ENCODE peak calls at places on chromosome 4, in eight cellular contexts. Q is GM06990, X is fibroblast of the aortic adventitia, Y is NB4, G is AG09319, I is mesothelial cell of epicardium, A is kidney, F is brain microvascular endothelial cell. B is an unnamed sample.

GRCh38 chr4:140094701-140095420 is 59.1 kb downstream of the MAML3 start:
- DNase-seq in Q (no peak), X (no peak), Y (peak), G (no peak), I (no peak), A (peak), F (no peak), B (no peak)

GRCh38 chr4:112766422-112766821 is 129.5 kb downstream of the LARP7 start:
- DNase-seq in Q (no peak), X (peak), Y (peak), G (peak), I (no peak), A (no peak), F (peak), B (peak)

GRCh38 chr4:76199664-76200211 is 13.9 kb downstream of the SCARB2 start:
- DNase-seq in Q (peak), X (no peak), Y (no peak), G (no peak), I (no peak), A (no peak), F (peak), B (peak)

GRCh38 chr4:54228563-54229501 is at the start of gene PDGFRA:
- DNase-seq in Q (no peak), X (peak), Y (no peak), G (peak), I (no peak), A (peak), F (peak), B (no peak)

GRCh38 chr4:41050840-41051775 is 163.2 kb downstream of the APBB2 start:
- DNase-seq in Q (no peak), X (no peak), Y (no peak), G (no peak), I (no peak), A (no peak), F (no peak), B (no peak)

GRCh38 chr4:165874799-165875371 is 1.8 kb downstream of the TLL1 start:
- DNase-seq in Q (peak), X (no peak), Y (no peak), G (no peak), I (no peak), A (peak), F (no peak), B (no peak)

GRCh38 chr4:786861-787300 is 39.0 kb downstream of the CPLX1 start:
- DNase-seq in Q (no peak), X (no peak), Y (no peak), G (no peak), I (no peak), A (peak), F (no peak), B (no peak)

GRCh38 chr4:153788419-153789276 is at the start of gene SFRP2:
- DNase-seq in Q (no peak), X (no peak), Y (no peak), G (no peak), I (no peak), A (peak), F (no peak), B (no peak)

GRCh38 chr4:158667651-158668198 is 4.0 kb downstream of the C4orf46 start:
- DNase-seq in Q (no peak), X (peak), Y (peak), G (no peak), I (no peak), A (no peak), F (peak), B (peak)

GRCh38 chr4:7526491-7526890 is 91.8 kb upstream of the PSAPL1 start:
- DNase-seq in Q (no peak), X (no peak), Y (no peak), G (no peak), I (no peak), A (no peak), F (no peak), B (no peak)
- TF ChIP-seq CTCF in Q (no peak), X (no peak), Y (peak), G (no peak), I (no peak), A (no peak), F (no peak), B (no peak)

GRCh38 chr4:107046261-107046660 is 10.1 kb upstream of the DKK2 start:
- DNase-seq in Q (no peak), X (no peak), Y (no peak), G (no peak), I (no peak), A (no peak), F (no peak), B (no peak)

GRCh38 chr4:107044170-107044569 is 8.1 kb upstream of the DKK2 start:
- DNase-seq in Q (no peak), X (peak), Y (peak), G (no peak), I (no peak), A (no peak), F (peak), B (no peak)
- TF ChIP-seq CTCF in Q (peak), X (no peak), Y (no peak), G (peak), I (no peak), A (no peak), F (peak), B (no peak)

GRCh38 chr4:48985976-48986653 is at the start of gene CWH43:
- DNase-seq in Q (no peak), X (no peak), Y (no peak), G (no peak), I (no peak), A (peak), F (no peak), B (no peak)
- TF ChIP-seq CTCF in Q (no peak), X (no peak), Y (no peak), G (no peak), I (no peak), A (no peak), F (no peak), B (no peak)

DNA sequence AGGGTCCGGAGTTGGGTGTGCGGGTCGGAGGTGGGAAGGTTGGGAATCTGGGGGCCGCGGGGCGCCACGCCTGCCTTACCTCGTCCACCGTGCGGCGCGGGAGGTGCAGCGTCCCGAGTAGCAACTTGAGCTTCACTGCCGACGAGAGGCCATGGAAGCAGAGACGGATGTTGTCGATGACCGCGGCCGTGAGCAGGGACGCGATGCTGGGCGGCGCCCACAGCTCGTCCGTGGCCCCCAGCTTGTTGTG is 178 bp downstream of the NELFA start:
- DNase-seq in Q (no peak), X (no peak), Y (no peak), G (no peak), I (no peak), A (no peak), F (no peak), B (no peak)
- TF ChIP-seq CTCF in Q (no peak), X (no peak), Y (no peak), G (no peak), I (no peak), A (no peak), F (peak), B (no peak)

GRCh38 chr4:48069026-48069425 is 52.5 kb downstream of the NIPAL1 start:
- DNase-seq in Q (no peak), X (no peak), Y (no peak), G (no peak), I (no peak), A (no peak), F (no peak), B (no peak)

GRCh38 chr4:48068182-48068581 is 51.6 kb downstream of the NIPAL1 start:
- DNase-seq in Q (no peak), X (no peak), Y (no peak), G (no peak), I (no peak), A (no peak), F (no peak), B (no peak)

GRCh38 chr4:48074657-48075056 is 58.1 kb downstream of the NIPAL1 start:
- DNase-seq in Q (no peak), X (no peak), Y (no peak), G (no peak), I (no peak), A (no peak), F (no peak), B (no peak)

GRCh38 chr4:48073567-48074103 is 57.1 kb downstream of the NIPAL1 start:
- DNase-seq in Q (no peak), X (peak), Y (no peak), G (no peak), I (no peak), A (no peak), F (no peak), B (no peak)

DNA sequence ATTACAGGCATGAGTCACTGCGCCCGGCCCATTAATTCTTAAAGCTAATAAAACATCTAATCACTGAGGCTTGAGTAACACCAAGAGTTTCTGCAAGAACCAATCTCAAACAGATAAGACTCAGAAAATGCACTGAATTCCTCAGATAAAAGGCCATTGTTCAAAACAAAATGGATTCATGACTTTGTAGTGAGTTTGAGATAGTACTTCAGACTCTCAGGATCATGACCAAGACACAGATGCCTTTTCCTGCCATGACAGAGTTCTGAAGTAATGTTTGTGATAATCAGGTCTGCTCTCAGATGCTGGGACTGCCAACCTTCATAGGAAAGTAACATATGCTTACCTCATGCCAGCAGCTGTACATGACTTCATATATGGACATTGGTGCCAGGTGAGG is 54.6 kb downstream of the NIPAL1 start:
- DNase-seq in Q (no peak), X (peak), Y (no peak), G (no peak), I (no peak), A (no peak), F (peak), B (no peak)
- TF ChIP-seq CTCF in Q (no peak), X (no peak), Y (no peak), G (no peak), I (no peak), A (no peak), F (peak), B (no peak)

DNA sequence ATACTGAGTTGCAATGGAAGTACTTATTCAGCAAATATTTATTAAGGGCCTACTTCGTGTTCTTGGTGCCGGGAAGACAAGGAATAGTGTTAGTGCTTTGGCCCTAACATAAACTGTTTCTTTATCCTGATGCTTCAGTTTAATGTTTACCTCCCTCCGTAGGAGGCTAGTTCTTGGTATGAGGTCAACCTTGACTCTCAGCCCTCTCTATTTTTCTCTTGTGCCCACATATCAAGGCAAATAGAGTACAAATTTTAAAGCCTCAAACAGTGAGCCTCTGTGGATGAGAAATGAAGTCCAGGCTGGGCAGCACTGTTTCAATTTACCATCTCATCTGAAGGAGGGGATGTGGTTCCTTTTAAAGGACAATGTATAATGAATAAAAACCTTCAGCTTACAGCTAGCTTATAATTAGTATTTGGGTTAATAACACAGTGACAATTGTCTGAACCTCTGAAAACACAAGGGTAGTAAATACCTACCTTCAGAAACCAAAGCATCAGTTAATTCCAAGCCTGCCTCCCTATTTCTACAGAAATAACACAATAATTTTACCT is 68.5 kb downstream of the SH3RF1 start:
- DNase-seq in Q (no peak), X (peak), Y (no peak), G (no peak), I (no peak), A (no peak), F (no peak), B (no peak)
- TF ChIP-seq CTCF in Q (no peak), X (no peak), Y (no peak), G (no peak), I (no peak), A (no peak), F (no peak), B (no peak)

GRCh38 chr4:134700251-134700650 is 498.7 kb upstream of the PABPC4L start:
- DNase-seq in Q (no peak), X (no peak), Y (no peak), G (no peak), I (no peak), A (no peak), F (no peak), B (no peak)

GRCh38 chr4:134691915-134692314 is 490.3 kb upstream of the PABPC4L start:
- DNase-seq in Q (no peak), X (no peak), Y (no peak), G (no peak), I (no peak), A (no peak), F (peak), B (no peak)

GRCh38 chr4:134695433-134695832 is 493.8 kb upstream of the PABPC4L start:
- DNase-seq in Q (no peak), X (no peak), Y (no peak), G (no peak), I (no peak), A (no peak), F (no peak), B (no peak)
- TF ChIP-seq CTCF in Q (no peak), X (no peak), Y (no peak), G (no peak), I (peak), A (no peak), F (no peak), B (no peak)